ENCODE peak calls at places on chromosome 18, in four cellular contexts. One of them, this sample, is unnamed.

GRCh38 chr18:12038082-12038660 is 55.5 kb upstream of the ANKRD62 start:
- DNase-seq in uterus: peak
- DNase-seq in CD8-positive, alpha-beta T cell: no peak
- DNase-seq in caudate nucleus: no peak
- DNase-seq in this sample: no peak

GRCh38 chr18:48892146-48892855 is 58.5 kb downstream of the SMAD7 start:
- DNase-seq in uterus: no peak
- DNase-seq in CD8-positive, alpha-beta T cell: no peak
- DNase-seq in caudate nucleus: no peak
- DNase-seq in this sample: no peak

GRCh38 chr18:62586148-62586774 is 63.4 kb downstream of the ZCCHC2 start:
- DNase-seq in uterus: peak
- DNase-seq in CD8-positive, alpha-beta T cell: peak
- DNase-seq in caudate nucleus: peak
- DNase-seq in this sample: peak

GRCh38 chr18:46624127-46624526 is 32.9 kb downstream of the LOXHD1 start:
- DNase-seq in uterus: no peak
- DNase-seq in CD8-positive, alpha-beta T cell: no peak
- DNase-seq in caudate nucleus: peak
- DNase-seq in this sample: no peak

GRCh38 chr18:73270919-73271318 is 403.1 kb upstream of the NETO1 start:
- DNase-seq in uterus: no peak
- DNase-seq in CD8-positive, alpha-beta T cell: no peak
- DNase-seq in caudate nucleus: no peak
- DNase-seq in this sample: no peak

GRCh38 chr18:72541871-72542690 is 2.1 kb downstream of the CBLN2 start:
- DNase-seq in uterus: no peak
- DNase-seq in CD8-positive, alpha-beta T cell: no peak
- DNase-seq in caudate nucleus: peak
- DNase-seq in this sample: no peak

GRCh38 chr18:59961086-59961485 is 61.3 kb downstream of the PMAIP1 start:
- DNase-seq in uterus: no peak
- DNase-seq in CD8-positive, alpha-beta T cell: no peak
- DNase-seq in caudate nucleus: no peak
- DNase-seq in this sample: no peak

GRCh38 chr18:60413944-60414547 is 41.5 kb upstream of the MC4R start:
- DNase-seq in uterus: no peak
- DNase-seq in CD8-positive, alpha-beta T cell: no peak
- DNase-seq in caudate nucleus: no peak
- DNase-seq in this sample: no peak

GRCh38 chr18:3910507-3910906 is 460.5 kb downstream of the TGIF1 start:
- DNase-seq in uterus: no peak
- DNase-seq in CD8-positive, alpha-beta T cell: no peak
- DNase-seq in caudate nucleus: no peak
- DNase-seq in this sample: no peak

GRCh38 chr18:27540126-27540525 is 355.0 kb upstream of the CHST9 start:
- DNase-seq in uterus: no peak
- DNase-seq in CD8-positive, alpha-beta T cell: no peak
- DNase-seq in caudate nucleus: no peak
- DNase-seq in this sample: no peak

GRCh38 chr18:25561923-25562322 is 210.0 kb upstream of the ZNF521 start:
- DNase-seq in uterus: no peak
- DNase-seq in CD8-positive, alpha-beta T cell: no peak
- DNase-seq in caudate nucleus: no peak
- DNase-seq in this sample: no peak

GRCh38 chr18:26756556-26756955 is 109.0 kb downstream of the AQP4 start:
- DNase-seq in uterus: no peak
- DNase-seq in CD8-positive, alpha-beta T cell: no peak
- DNase-seq in caudate nucleus: no peak
- DNase-seq in this sample: no peak

GRCh38 chr18:50797147-50797546 is 22.7 kb downstream of the MRO start:
- DNase-seq in uterus: no peak
- DNase-seq in CD8-positive, alpha-beta T cell: no peak
- DNase-seq in caudate nucleus: no peak
- DNase-seq in this sample: no peak

GRCh38 chr18:50791599-50792438 is 28.0 kb downstream of the MRO start:
- DNase-seq in uterus: no peak
- DNase-seq in CD8-positive, alpha-beta T cell: no peak
- DNase-seq in caudate nucleus: no peak
- DNase-seq in this sample: no peak

GRCh38 chr18:50793641-50794565 is 25.9 kb downstream of the MRO start:
- DNase-seq in uterus: no peak
- DNase-seq in CD8-positive, alpha-beta T cell: no peak
- DNase-seq in caudate nucleus: no peak
- DNase-seq in this sample: no peak

GRCh38 chr18:50792885-50793284 is 26.9 kb downstream of the MRO start:
- DNase-seq in uterus: no peak
- DNase-seq in CD8-positive, alpha-beta T cell: no peak
- DNase-seq in caudate nucleus: no peak
- DNase-seq in this sample: no peak

DNA sequence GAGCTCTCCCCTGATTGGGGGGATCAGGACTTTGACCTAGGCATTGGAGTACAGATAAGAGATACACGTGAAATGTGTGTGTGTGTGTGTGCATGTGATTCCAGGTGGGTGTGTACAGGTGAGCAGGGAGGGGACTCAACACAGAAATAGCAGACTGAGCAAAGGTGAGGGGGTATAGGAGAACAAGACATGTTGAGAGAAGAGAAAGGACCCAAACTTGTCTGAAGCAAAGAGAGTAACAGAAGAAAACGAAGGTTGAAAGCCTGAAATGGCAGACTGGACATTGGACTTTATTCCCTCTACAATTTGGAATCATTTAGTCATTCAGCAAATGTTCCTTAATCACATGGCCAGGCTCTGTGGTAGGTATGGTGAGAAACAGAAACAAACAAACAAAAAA is 23.3 kb downstream of the MRO start:
- DNase-seq in uterus: no peak
- DNase-seq in CD8-positive, alpha-beta T cell: no peak
- DNase-seq in caudate nucleus: no peak
- DNase-seq in this sample: no peak
- H3K27ac ChIP-seq in uterus: no peak
- H3K27ac ChIP-seq in CD8-positive, alpha-beta T cell: no peak
- H3K27ac ChIP-seq in caudate nucleus: no peak
- H3K27ac ChIP-seq in this sample: no peak

GRCh38 chr18:24138281-24138883 is 480 bp upstream of the CABYR start:
- DNase-seq in uterus: no peak
- DNase-seq in CD8-positive, alpha-beta T cell: no peak
- DNase-seq in caudate nucleus: no peak
- DNase-seq in this sample: no peak
- H3K27ac ChIP-seq in uterus: peak
- H3K27ac ChIP-seq in CD8-positive, alpha-beta T cell: no peak
- H3K27ac ChIP-seq in caudate nucleus: peak
- H3K27ac ChIP-seq in this sample: peak

GRCh38 chr18:21703241-21703820 is 1.2 kb downstream of the ABHD3 start:
- DNase-seq in uterus: no peak
- DNase-seq in CD8-positive, alpha-beta T cell: peak
- DNase-seq in caudate nucleus: no peak
- DNase-seq in this sample: no peak
- H3K27ac ChIP-seq in uterus: peak
- H3K27ac ChIP-seq in CD8-positive, alpha-beta T cell: peak
- H3K27ac ChIP-seq in caudate nucleus: peak
- H3K27ac ChIP-seq in this sample: no peak

GRCh38 chr18:23181547-23181946 is 46.3 kb downstream of the CABLES1 start:
- DNase-seq in uterus: no peak
- DNase-seq in CD8-positive, alpha-beta T cell: no peak
- DNase-seq in caudate nucleus: no peak
- DNase-seq in this sample: no peak

GRCh38 chr18:23186781-23187180 is 51.5 kb downstream of the CABLES1 start:
- DNase-seq in uterus: no peak
- DNase-seq in CD8-positive, alpha-beta T cell: no peak
- DNase-seq in caudate nucleus: peak
- DNase-seq in this sample: no peak

GRCh38 chr18:23179416-23179815 is 44.1 kb downstream of the CABLES1 start:
- DNase-seq in uterus: no peak
- DNase-seq in CD8-positive, alpha-beta T cell: no peak
- DNase-seq in caudate nucleus: no peak
- DNase-seq in this sample: no peak

GRCh38 chr18:23182606-23183005 is 47.3 kb downstream of the CABLES1 start:
- DNase-seq in uterus: no peak
- DNase-seq in CD8-positive, alpha-beta T cell: no peak
- DNase-seq in caudate nucleus: no peak
- DNase-seq in this sample: no peak

GRCh38 chr18:23183356-23184150 is 48.3 kb downstream of the CABLES1 start:
- DNase-seq in uterus: no peak
- DNase-seq in CD8-positive, alpha-beta T cell: no peak
- DNase-seq in caudate nucleus: no peak
- DNase-seq in this sample: no peak
- H3K27ac ChIP-seq in uterus: peak
- H3K27ac ChIP-seq in CD8-positive, alpha-beta T cell: no peak
- H3K27ac ChIP-seq in caudate nucleus: no peak
- H3K27ac ChIP-seq in this sample: no peak

DNA sequence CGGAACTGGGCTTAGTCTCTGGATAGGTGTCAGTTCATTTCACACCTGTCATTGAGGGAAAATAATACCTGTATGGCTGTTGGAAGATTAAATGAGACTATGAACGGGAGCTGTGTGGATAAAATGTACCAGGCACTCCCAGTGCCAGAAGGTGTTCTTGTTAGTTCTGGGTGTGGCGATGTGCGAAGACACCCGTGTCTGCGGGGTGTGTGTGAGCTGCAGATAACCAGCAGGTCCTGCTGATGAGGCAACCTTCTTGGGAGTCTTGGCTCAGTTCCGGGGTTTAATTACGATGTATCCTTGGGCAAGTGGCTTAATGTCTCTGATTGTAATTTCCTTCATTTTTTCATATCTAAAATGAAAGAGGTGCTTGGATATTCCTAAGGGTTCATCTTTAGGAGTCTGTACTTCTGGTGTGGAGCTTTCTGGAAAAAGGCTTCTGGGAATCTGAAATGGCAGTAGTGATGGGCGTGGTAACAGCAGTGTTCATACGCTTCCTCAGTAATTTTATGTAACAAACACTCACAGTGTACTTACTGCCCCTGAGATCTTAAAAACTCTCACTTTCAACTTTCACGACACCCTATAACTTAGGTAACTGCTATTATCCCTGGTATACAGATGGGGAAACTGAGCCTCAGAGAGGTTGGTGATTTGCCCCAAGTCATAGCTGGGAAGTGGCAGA is 35.0 kb downstream of the NEDD4L start:
- DNase-seq in uterus: no peak
- DNase-seq in CD8-positive, alpha-beta T cell: no peak
- DNase-seq in caudate nucleus: no peak
- DNase-seq in this sample: no peak
- H3K27ac ChIP-seq in uterus: no peak
- H3K27ac ChIP-seq in CD8-positive, alpha-beta T cell: no peak
- H3K27ac ChIP-seq in caudate nucleus: no peak
- H3K27ac ChIP-seq in this sample: no peak

DNA sequence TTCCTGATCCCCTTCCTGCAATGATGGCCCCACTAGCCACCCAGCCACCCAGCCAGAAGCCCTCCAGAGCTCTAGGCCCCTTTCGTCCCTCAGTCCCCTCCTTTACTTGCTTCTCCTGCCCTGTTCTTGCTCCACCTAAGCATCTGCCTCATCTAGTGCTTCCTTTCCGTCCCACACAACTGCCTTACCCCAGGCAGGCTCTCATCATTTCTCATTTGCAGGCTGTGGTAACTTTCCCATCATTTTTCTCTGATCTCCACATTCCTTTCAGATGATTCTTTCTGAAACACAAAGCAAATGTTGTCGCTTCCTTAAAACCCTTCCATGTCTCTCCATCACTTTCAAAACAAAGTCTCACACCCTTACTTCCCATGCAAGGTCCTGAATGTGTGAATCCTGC is 459.8 kb downstream of the METTL4 start:
- DNase-seq in uterus: no peak
- DNase-seq in CD8-positive, alpha-beta T cell: no peak
- DNase-seq in caudate nucleus: peak
- DNase-seq in this sample: no peak
- H3K27ac ChIP-seq in uterus: no peak
- H3K27ac ChIP-seq in CD8-positive, alpha-beta T cell: no peak
- H3K27ac ChIP-seq in caudate nucleus: no peak
- H3K27ac ChIP-seq in this sample: no peak

GRCh38 chr18:9433616-9434239 is 41.6 kb upstream of the RALBP1 start:
- DNase-seq in uterus: no peak
- DNase-seq in CD8-positive, alpha-beta T cell: no peak
- DNase-seq in caudate nucleus: no peak
- DNase-seq in this sample: no peak
- H3K27ac ChIP-seq in uterus: no peak
- H3K27ac ChIP-seq in CD8-positive, alpha-beta T cell: no peak
- H3K27ac ChIP-seq in caudate nucleus: no peak
- H3K27ac ChIP-seq in this sample: no peak